ENCODE peak calls at places on chromosomes 5 and 9, in eight cellular contexts. D is neural crest cell; C is NCI-H2171 treated with DMSO at 0.1 percent for 48 hours; E is choroid plexus epithelial cell; V is body of pancreas; P is stimulated activated naive B cell treated with anti-CD40 and anti-IgM and Interleukin-4, amounts not matched to agents 10 μg/mL and 1 μg/mL and 100 μg/mL, for 72 hours; G is RPMI7951; M is neuronal stem cell. F is an unnamed sample.
A peak's percentile ranks its signal among the peaks of the same experiment; 100 is the strongest.

GRCh38 chr5:74497706-74498105 is 142.8 kb downstream of the ENC1 start:
- DNase-seq in V (no peak), M (no peak), D (no peak), C (no peak), G (no peak), P (no peak), E (peak; percentile 13), F (no peak)

GRCh38 chr5:95610546-95610945 is 9.3 kb upstream of the GPR150 start:
- DNase-seq in P (no peak), M (no peak), V (no peak), C (no peak), G (no peak), E (no peak), D (no peak), F (no peak)

GRCh38 chr5:93790401-93790800 is 49.0 kb upstream of the POU5F2 start:
- DNase-seq in G (no peak), P (no peak), V (no peak), C (no peak), M (no peak), D (no peak), E (peak; percentile 67), F (no peak)

GRCh38 chr5:2685651-2686050 is 65.8 kb downstream of the IRX2 start:
- DNase-seq in E (no peak), G (no peak), D (no peak), P (no peak), V (no peak), C (no peak), M (no peak), F (no peak)

GRCh38 chr5:100731768-100732167 is 171.3 kb downstream of the ST8SIA4 start:
- DNase-seq in M (no peak), E (peak; percentile 9), V (no peak), G (no peak), C (no peak), D (no peak), P (no peak), F (peak; percentile 68)

GRCh38 chr9:91101598-91102168 is 260.0 kb downstream of the AUH start:
- DNase-seq in V (no peak), P (no peak), G (no peak), E (no peak), C (no peak), D (no peak), M (no peak), F (peak; percentile 77)

GRCh38 chr9:96149881-96150280 is 152.1 kb downstream of the HSD17B3 start:
- DNase-seq in V (no peak), P (no peak), D (no peak), C (no peak), G (no peak), M (no peak), E (no peak), F (no peak)

GRCh38 chr5:97191893-97192292 is 8.8 kb upstream of the RIOK2 start:
- DNase-seq in G (no peak), E (no peak), C (no peak), M (no peak), D (no peak), V (no peak), P (no peak), F (no peak)

GRCh38 chr9:97806721-97807120 is 46.3 kb upstream of the FOXE1 start:
- DNase-seq in G (no peak), C (no peak), M (no peak), P (no peak), D (no peak), V (no peak), E (no peak), F (no peak)

GRCh38 chr9:93591706-93592388 is 15.5 kb downstream of the PHF2 start:
- DNase-seq in E (no peak), D (no peak), M (no peak), C (no peak), G (no peak), P (no peak), V (no peak), F (peak; percentile 1)

GRCh38 chr5:53008751-53009150 is 19.6 kb downstream of the ITGA2 start:
- DNase-seq in V (no peak), C (no peak), E (peak; percentile 79), M (no peak), P (peak; percentile 12), D (no peak), G (peak; percentile 73), F (no peak)

GRCh38 chr5:149118463-149118862 is 22.8 kb upstream of the ABLIM3 start:
- DNase-seq in D (no peak), V (no peak), E (no peak), P (no peak), G (peak; percentile 28), M (no peak), C (peak; percentile 2), F (no peak)

GRCh38 chr5:75089137-75089536 is 36.8 kb upstream of the GCNT4 start:
- DNase-seq in D (no peak), E (no peak), C (no peak), P (no peak), M (no peak), V (no peak), G (no peak), F (no peak)

GRCh38 chr9:130421154-130421801 is 23.5 kb upstream of the ASS1 start:
- DNase-seq in C (no peak), D (no peak), V (no peak), G (no peak), P (no peak), E (no peak), M (no peak), F (no peak)

GRCh38 chr9:132210472-132211145 is 48.8 kb downstream of the NTNG2 start:
- DNase-seq in C (no peak), V (no peak), D (no peak), G (peak; percentile 13), M (no peak), P (no peak), E (no peak), F (no peak)

GRCh38 chr9:21782207-21782606 is 20.2 kb upstream of the MTAP start:
- DNase-seq in E (no peak), C (no peak), M (no peak), V (no peak), D (no peak), P (no peak), G (no peak), F (no peak)

GRCh38 chr5:103475629-103476240 is 86.9 kb downstream of the NUDT12 start:
- DNase-seq in D (no peak), V (no peak), E (peak; percentile 77), M (peak; percentile 24), P (no peak), G (peak; percentile 47), C (peak; percentile 30), F (no peak)

GRCh38 chr5:173534664-173535063 is 81.8 kb downstream of the BOD1 start:
- DNase-seq in E (peak; percentile 45), D (no peak), P (no peak), V (no peak), G (no peak), M (no peak), C (no peak), F (no peak)